ENCODE peak calls at places on chromosomes 7 and 10, in four cellular contexts. Z is K562, X is SK-N-SH, U is GM12878. V is an unnamed sample.
A peak's percentile ranks its signal among the peaks of the same experiment; 100 is the strongest.

GRCh38 chr7:127137146-127137545 is 115.6 kb downstream of the GRM8 start:
- DNase-seq in X (peak; percentile 28), Z (no peak), U (no peak), V (no peak)

GRCh38 chr7:11910253-11910652 is 78.3 kb upstream of the THSD7A start:
- DNase-seq in X (no peak), Z (no peak), U (no peak), V (no peak)

GRCh38 chr7:50869108-50869716 is 86.5 kb upstream of the GRB10 start:
- DNase-seq in U (no peak), X (no peak), Z (no peak), V (no peak)

GRCh38 chr10:95698415-95698814 is 4.7 kb upstream of the TCTN3 start:
- DNase-seq in Z (no peak), U (no peak), X (no peak), V (no peak)

GRCh38 chr10:77131214-77131613 is 506.4 kb downstream of the KCNMA1 start:
- DNase-seq in Z (no peak), X (no peak), U (no peak), V (no peak)

GRCh38 chr10:21265622-21266021 is 259.9 kb downstream of the SKIDA1 start:
- DNase-seq in Z (no peak), X (no peak), U (no peak), V (no peak)

GRCh38 chr10:36383349-36383748 is 741.3 kb upstream of the FZD8 start:
- DNase-seq in X (no peak), Z (no peak), U (no peak), V (no peak)

GRCh38 chr7:47526466-47526865 is 55.4 kb downstream of the TNS3 start:
- DNase-seq in U (no peak), X (no peak), Z (no peak), V (no peak)

GRCh38 chr10:24723386-24723787 is 300 bp downstream of the ARHGAP21 start:
- DNase-seq in X (peak; percentile 76), U (no peak), Z (peak; percentile 38), V (no peak)

GRCh38 chr10:62805139-62806092 is 896 bp downstream of the ADO start:
- DNase-seq in U (no peak), X (peak; percentile 69), Z (peak; percentile 44), V (no peak)

GRCh38 chr10:34015700-34016099 is 681.2 kb upstream of the NRP1 start:
- DNase-seq in X (no peak), U (no peak), Z (no peak), V (no peak)

GRCh38 chr10:50585921-50586739 is 37.6 kb downstream of the SGMS1 start:
- DNase-seq in Z (peak; percentile 81), U (no peak), X (no peak), V (peak; percentile 28)

GRCh38 chr7:39624202-39624807 is 933 bp downstream of the RALA start:
- DNase-seq in Z (peak; percentile 34), X (peak; percentile 43), U (no peak), V (no peak)

GRCh38 chr7:55155351-55156117 is 136.7 kb downstream of the EGFR start:
- DNase-seq in Z (no peak), U (no peak), X (no peak), V (no peak)

GRCh38 chr7:115221484-115221883 is 299.6 kb downstream of the MDFIC start:
- DNase-seq in U (no peak), X (no peak), Z (no peak), V (no peak)

GRCh38 chr7:16918288-16918895 is 36.6 kb upstream of the AGR3 start:
- DNase-seq in Z (peak; percentile 23), X (peak; percentile 38), U (no peak), V (no peak)
- H3K27ac ChIP-seq in Z (no peak overlapping the region), X (no peak overlapping the region), U (no peak overlapping the region), V (no peak overlapping the region)

GRCh38 chr7:43295429-43295828 is 183.0 kb downstream of the HECW1 start:
- DNase-seq in X (no peak), Z (no peak), U (no peak), V (no peak)

GRCh38 chr7:43291789-43292188 is 179.3 kb downstream of the HECW1 start:
- DNase-seq in X (no peak), U (no peak), Z (no peak), V (no peak)

GRCh38 chr7:43296306-43296705 is 183.9 kb downstream of the HECW1 start:
- DNase-seq in U (no peak), Z (peak; percentile 31), X (no peak), V (no peak)

GRCh38 chr7:43292384-43292783 is 179.9 kb downstream of the HECW1 start:
- DNase-seq in U (no peak), X (no peak), Z (no peak), V (no peak)

DNA sequence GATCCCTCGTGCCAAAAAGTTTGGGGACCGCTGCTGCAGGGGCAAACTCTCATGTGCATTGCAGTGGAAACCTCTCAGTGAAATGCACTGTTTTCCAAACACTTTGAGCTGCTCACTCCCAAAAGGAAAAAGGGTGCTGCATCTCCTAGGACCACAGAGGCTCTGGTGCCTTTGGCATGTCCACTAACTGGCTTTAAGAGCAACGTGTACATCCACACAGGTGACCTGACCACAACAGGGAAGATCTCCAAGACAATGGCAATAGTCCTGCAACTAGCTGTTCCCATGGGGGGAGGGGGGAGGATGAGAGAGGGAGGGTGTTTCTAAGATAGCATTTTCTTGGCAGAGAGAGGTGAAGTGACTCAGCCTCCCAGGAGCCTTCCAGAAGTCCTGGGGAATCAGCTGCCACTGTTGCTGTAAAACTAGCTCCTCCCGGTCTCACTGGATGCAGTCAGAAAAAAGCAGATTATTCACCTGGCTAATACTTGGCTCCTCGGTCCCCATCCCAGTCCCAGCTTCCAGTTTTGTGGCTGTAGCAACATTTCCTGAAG is 181.7 kb downstream of the HECW1 start:
- DNase-seq in U (no peak), Z (no peak), X (no peak), V (no peak)
- TF ChIP-seq GABPA in U (no peak), Z (no peak), X (no peak), V (no peak)

GRCh38 chr10:30453764-30454527 is 20.0 kb downstream of the MAP3K8 start:
- DNase-seq in U (no peak), Z (no peak), X (no peak), V (no peak)
- H3K27ac ChIP-seq in U (no peak overlapping the region), Z (no peak overlapping the region), X (peak overlapping the region; percentile 65), V (peak overlapping the region; percentile 74)

DNA sequence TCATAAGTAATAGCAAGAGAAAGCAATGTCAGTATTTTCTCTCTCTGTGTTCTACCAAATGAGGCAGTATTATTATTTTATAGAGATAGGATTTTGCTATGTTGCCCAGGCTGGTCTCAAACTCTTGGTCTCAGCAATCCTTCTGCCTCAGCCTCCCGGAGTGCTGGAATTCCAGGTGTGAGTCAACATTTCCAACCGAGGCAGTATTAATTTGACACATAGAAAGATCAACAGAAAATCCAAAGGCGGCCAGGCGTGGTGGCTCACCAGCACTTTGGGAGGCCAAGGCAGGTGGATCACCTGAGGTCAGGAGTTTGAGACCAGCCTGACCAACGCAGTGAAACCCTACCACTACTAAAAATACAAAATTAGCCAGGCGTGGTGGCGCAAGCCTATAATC is 71.8 kb downstream of the SMURF1 start:
- DNase-seq in Z (no peak), U (no peak), X (no peak), V (no peak)
- TF ChIP-seq GABPA in Z (no peak), U (no peak), X (no peak), V (no peak)

GRCh38 chr10:124149143-124149542 is 55.7 kb upstream of the CHST15 start:
- DNase-seq in U (no peak), Z (no peak), X (no peak), V (no peak)

GRCh38 chr10:124150189-124150806 is 56.9 kb upstream of the CHST15 start:
- DNase-seq in Z (no peak), X (no peak), U (no peak), V (no peak)

GRCh38 chr10:124150807-124151417 is 57.5 kb upstream of the CHST15 start:
- DNase-seq in X (no peak), U (no peak), Z (no peak), V (no peak)

GRCh38 chr10:124151466-124152095 is 58.2 kb upstream of the CHST15 start:
- DNase-seq in U (no peak), X (no peak), Z (no peak), V (no peak)

DNA sequence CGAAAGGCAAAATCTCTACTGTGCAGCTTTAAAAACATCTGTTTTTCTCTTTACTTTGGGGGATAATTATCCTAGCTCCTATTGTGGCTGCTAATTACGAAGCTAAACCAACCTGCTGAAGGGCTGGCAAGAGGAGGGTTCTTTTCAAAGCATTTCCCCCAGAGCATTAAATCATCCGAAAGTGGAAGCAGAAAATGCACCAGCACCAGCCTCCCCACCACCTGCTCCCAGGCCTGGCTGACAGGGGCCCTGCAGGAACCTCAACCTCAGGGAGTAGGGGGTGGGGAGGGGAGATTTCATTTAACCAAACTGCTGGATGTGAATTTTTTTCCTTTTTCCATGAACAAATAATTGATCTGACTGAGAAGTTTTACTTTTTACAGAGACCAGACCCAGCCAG is 56.3 kb upstream of the CHST15 start:
- DNase-seq in X (peak; percentile 41), U (peak; percentile 33), Z (no peak), V (no peak)
- H3K27ac ChIP-seq in X (no peak overlapping the region), U (no peak overlapping the region), Z (no peak overlapping the region), V (no peak overlapping the region)

DNA sequence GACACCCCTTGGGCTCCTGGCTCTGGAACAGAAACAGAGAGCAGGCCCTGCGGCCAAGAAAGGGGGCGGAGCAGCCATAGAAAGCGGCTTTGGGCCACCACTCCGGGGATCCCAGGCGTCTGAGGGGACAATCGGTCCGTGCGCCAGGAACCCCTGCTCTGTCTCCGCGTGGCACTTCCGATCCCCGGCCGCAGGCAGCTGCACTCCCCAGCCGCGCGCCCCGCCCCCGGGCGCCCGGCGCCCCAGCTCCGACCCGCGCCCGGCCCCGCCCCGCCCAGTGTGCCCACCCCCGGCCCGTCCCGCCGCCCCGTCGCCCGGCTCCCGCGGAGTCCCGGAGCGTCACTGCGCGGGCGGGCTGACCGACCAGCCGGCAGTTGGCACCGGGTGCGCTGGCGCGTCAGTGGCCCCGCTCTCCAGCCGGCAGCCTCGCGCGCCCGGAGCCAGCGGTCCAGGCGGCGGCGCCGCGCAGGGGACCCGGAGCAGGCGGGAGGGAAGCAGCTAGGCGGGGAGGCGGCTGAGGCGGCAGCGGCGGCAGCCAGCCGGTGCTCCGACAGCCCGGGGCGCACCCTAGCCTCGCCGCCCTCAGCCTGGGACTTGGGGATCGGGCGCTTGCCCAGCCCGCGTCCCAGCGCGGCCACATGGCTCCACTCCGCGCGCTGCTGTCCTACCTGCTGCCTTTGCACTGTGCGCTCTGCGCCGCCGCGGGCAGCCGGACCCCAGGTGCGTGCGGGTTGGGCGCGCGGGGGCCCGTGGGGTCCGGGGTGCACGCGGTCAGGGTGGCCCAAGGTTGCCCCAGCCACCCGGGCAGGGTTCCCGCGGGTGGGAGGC is at the start of gene ADAMTS14:
- DNase-seq in X (peak; percentile 93), U (no peak), Z (peak; percentile 89), V (peak; percentile 32)
- TF ChIP-seq GABPA in X (no peak), U (no peak), Z (no peak), V (no peak)

GRCh38 chr10:88800152-88801125 is 2.1 kb upstream of the LIPM start:
- DNase-seq in X (no peak), Z (no peak), U (no peak), V (no peak)

GRCh38 chr10:88804083-88804812 is 1.7 kb downstream of the LIPM start:
- DNase-seq in Z (no peak), X (no peak), U (no peak), V (no peak)

GRCh38 chr10:88803641-88804040 is 1.1 kb downstream of the LIPM start:
- DNase-seq in U (no peak), Z (no peak), X (no peak), V (no peak)

DNA sequence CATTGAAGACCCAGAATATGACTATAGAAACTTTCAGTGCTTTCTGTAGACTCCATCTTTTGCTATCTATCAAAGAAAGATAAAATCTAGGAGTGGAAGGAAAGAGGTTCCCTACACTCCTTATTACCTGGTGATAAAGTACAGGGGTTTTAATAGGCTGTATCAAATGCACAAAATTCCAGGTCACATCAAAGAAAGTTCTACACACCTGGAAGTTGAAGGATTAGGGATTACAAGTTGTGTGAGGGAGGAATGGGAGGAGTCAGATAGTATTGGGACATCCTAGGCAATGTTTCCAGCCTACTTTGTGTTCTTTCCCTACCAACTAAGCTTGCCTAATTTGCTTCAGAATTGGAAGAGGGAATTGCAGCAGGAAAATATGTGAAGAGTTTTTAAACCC is at the start of gene LIPM:
- DNase-seq in X (no peak), Z (no peak), U (no peak), V (no peak)
- H3K27ac ChIP-seq in X (no peak within 1 kb of the TSS), Z (no peak within 1 kb of the TSS), U (no peak within 1 kb of the TSS), V (no peak within 1 kb of the TSS)

V was measured in HL-60.